ENCODE peak calls at places on chromosomes 7 and 10, in four cellular contexts. H is upper lobe of left lung, V is transverse colon, C is A549. N is an unnamed sample.

GRCh38 chr10:100896876-100897461 is 15.8 kb upstream of the SLF2 start:
- DNase-seq in H (no peak), V (no peak), C (peak), N (peak)

GRCh38 chr7:140564643-140565042 is 76.0 kb downstream of the DENND2A start:
- DNase-seq in H (no peak), V (no peak), C (no peak), N (no peak)

GRCh38 chr10:119319920-119320258 is 112.5 kb downstream of the GRK5 start:
- DNase-seq in H (no peak), V (no peak), C (no peak), N (no peak)

GRCh38 chr7:92667816-92668540 is 77.8 kb upstream of the FAM133B start:
- DNase-seq in H (no peak), V (no peak), C (no peak), N (no peak)

GRCh38 chr7:460374-461117 is 59.1 kb downstream of the PDGFA start:
- DNase-seq in H (peak), V (no peak), C (no peak), N (peak)

GRCh38 chr7:1709281-1709680 is 39.2 kb downstream of the ELFN1 start:
- DNase-seq in H (no peak), V (no peak), C (no peak), N (no peak)

GRCh38 chr7:155258233-155258575 is 39.5 kb upstream of the INSIG1 start:
- DNase-seq in H (no peak), V (no peak), C (peak), N (no peak)

GRCh38 chr7:135773451-135773850 is 24.8 kb upstream of the FAM180A start:
- DNase-seq in H (no peak), V (peak), C (peak), N (no peak)

GRCh38 chr10:49652416-49653385 is 26.8 kb upstream of the C10orf53 start:
- DNase-seq in H (no peak), V (no peak), C (no peak), N (no peak)

GRCh38 chr10:114305521-114305925 is 66.5 kb downstream of the VWA2 start:
- DNase-seq in H (peak), V (no peak), C (no peak), N (no peak)

GRCh38 chr10:33085313-33085833 is 127.3 kb upstream of the ITGB1 start:
- DNase-seq in H (no peak), V (no peak), C (no peak), N (no peak)

GRCh38 chr7:127911968-127912511 is 119.2 kb downstream of the LRRC4 start:
- DNase-seq in H (no peak), V (no peak), C (no peak), N (no peak)

GRCh38 chr7:117084286-117084685 is 131.0 kb downstream of the ST7 start:
- DNase-seq in H (no peak), V (no peak), C (no peak), N (no peak)

GRCh38 chr7:131646203-131646602 is 89.8 kb upstream of the PODXL start:
- DNase-seq in H (no peak), V (no peak), C (no peak), N (no peak)

GRCh38 chr7:95493247-95493646 is 7.5 kb downstream of the ASB4 start:
- DNase-seq in H (no peak), V (no peak), C (no peak), N (no peak)

GRCh38 chr10:35972275-35972674 is 330.2 kb upstream of the FZD8 start:
- DNase-seq in H (no peak), V (no peak), C (no peak), N (no peak)

GRCh38 chr7:77439572-77439971 is 23.4 kb upstream of the GSAP start:
- DNase-seq in H (no peak), V (peak), C (peak), N (peak)

GRCh38 chr10:78846770-78847169 is 222.0 kb upstream of the ZMIZ1 start:
- DNase-seq in H (no peak), V (no peak), C (no peak), N (no peak)

GRCh38 chr10:75707080-75707840 is 275.8 kb downstream of the LRMDA start:
- DNase-seq in H (no peak), V (no peak), C (no peak), N (no peak)

GRCh38 chr7:12207046-12207445 is 4.0 kb upstream of the TMEM106B start:
- DNase-seq in H (no peak), V (no peak), C (no peak), N (no peak)

GRCh38 chr7:12212051-12212485 is 974 bp downstream of the TMEM106B start:
- DNase-seq in H (no peak), V (no peak), C (peak), N (peak)

GRCh38 chr7:12217311-12217710 is 6.2 kb downstream of the TMEM106B start:
- DNase-seq in H (no peak), V (no peak), C (no peak), N (no peak)

GRCh38 chr7:12210179-12211053 is 678 bp upstream of the TMEM106B start:
- DNase-seq in H (no peak), V (peak), C (no peak), N (peak)

DNA sequence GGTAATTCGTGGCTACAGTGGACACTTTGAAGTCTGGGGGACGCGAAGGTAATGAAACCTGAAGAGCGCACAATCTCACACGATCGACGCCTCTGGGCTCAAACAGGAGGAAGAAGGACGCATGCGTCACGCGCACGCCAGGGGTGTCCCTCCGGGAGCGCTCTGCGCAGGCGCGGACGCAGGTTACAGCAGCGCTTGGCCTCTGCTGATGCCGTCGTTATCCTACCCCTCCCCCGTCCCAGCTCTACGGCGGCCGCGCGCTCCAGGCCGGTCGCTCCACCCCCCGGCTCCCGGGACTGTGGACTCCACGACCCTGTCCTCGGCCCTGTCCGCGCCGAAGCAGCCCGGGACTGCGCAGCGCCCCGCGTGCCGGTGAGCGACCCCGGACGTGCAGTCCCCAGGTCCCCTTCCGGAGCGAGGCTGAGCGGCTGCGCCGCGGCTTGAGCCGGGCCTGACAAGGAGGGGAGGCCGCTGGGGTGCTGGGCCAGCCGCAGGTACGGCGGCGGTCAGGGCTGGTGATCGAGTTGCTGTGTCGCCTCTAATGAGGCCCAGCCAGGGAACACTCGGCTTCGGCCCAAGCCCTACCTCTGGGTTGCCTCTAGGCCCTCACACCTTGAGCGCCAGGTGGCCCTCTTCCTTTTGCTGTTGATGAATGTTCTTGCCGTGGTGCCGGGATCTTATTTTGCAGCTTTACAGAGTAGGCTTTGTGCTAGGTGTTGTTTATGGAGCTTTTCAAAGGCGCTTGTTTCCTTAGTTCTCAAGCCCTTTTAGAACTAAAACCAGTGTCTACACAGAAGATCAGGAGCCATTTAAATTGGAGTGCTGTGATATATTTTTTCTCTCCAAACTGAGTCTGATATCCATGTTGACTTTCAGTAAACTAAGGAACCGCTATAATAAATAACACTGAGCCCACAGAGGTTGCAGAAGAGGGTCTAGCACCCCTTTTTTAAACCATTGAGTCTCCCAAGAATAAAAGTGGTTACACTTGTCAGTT is at the start of gene TMEM106B:
- DNase-seq in H (peak), V (peak), C (peak), N (peak)
- TF ChIP-seq EP300 in H (peak), V (no peak), C (no peak), N (peak)

GRCh38 chr10:6486280-6486679 is 93.8 kb downstream of the PRKCQ start:
- DNase-seq in H (no peak), V (no peak), C (no peak), N (no peak)

GRCh38 chr10:6492896-6493295 is 87.2 kb downstream of the PRKCQ start:
- DNase-seq in H (no peak), V (no peak), C (no peak), N (no peak)

GRCh38 chr10:6490594-6490993 is 89.5 kb downstream of the PRKCQ start:
- DNase-seq in H (no peak), V (no peak), C (no peak), N (no peak)

GRCh38 chr10:6491841-6492609 is 88.1 kb downstream of the PRKCQ start:
- DNase-seq in H (no peak), V (no peak), C (no peak), N (no peak)

GRCh38 chr10:6487919-6488318 is 92.2 kb downstream of the PRKCQ start:
- DNase-seq in H (no peak), V (no peak), C (no peak), N (no peak)
- TF ChIP-seq EP300 in H (no peak), V (no peak), C (no peak), N (no peak)

DNA sequence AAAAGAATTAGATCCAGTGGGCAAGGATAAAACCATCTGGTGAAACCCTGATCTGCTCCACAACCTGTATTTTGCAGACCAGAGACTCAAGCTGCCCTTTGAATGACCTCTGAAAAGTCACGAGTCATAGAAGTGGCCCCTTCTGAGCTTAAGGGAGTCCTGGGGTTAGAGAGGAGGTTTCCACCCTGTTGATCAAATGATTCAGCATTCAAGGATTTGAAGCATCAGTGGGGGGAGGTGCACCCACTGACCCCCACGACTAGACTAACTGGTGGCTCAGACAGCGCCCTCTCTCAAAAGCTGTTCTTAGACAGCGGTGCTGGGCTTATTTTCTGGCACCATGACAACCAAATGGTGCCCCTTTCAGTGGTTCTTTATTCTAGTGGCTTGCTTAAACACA is 44.3 kb downstream of the PLCE1 start:
- DNase-seq in H (no peak), V (no peak), C (peak), N (no peak)
- TF ChIP-seq EP300 in H (no peak), V (no peak), C (peak), N (no peak)

GRCh38 chr10:68408898-68409518 is 1.9 kb upstream of the RUFY2 start:
- DNase-seq in H (no peak), V (no peak), C (no peak), N (no peak)
- TF ChIP-seq EP300 in H (no peak), V (no peak), C (no peak), N (no peak)

GRCh38 chr10:29946614-29946952 is 112.8 kb downstream of the JCAD start:
- DNase-seq in H (no peak), V (no peak), C (no peak), N (no peak)

GRCh38 chr10:29947701-29948060 is 111.7 kb downstream of the JCAD start:
- DNase-seq in H (no peak), V (no peak), C (no peak), N (no peak)

GRCh38 chr10:29949411-29950011 is 109.9 kb downstream of the JCAD start:
- DNase-seq in H (no peak), V (no peak), C (peak), N (no peak)

GRCh38 chr10:29948971-29949370 is 110.4 kb downstream of the JCAD start:
- DNase-seq in H (no peak), V (no peak), C (no peak), N (no peak)

DNA sequence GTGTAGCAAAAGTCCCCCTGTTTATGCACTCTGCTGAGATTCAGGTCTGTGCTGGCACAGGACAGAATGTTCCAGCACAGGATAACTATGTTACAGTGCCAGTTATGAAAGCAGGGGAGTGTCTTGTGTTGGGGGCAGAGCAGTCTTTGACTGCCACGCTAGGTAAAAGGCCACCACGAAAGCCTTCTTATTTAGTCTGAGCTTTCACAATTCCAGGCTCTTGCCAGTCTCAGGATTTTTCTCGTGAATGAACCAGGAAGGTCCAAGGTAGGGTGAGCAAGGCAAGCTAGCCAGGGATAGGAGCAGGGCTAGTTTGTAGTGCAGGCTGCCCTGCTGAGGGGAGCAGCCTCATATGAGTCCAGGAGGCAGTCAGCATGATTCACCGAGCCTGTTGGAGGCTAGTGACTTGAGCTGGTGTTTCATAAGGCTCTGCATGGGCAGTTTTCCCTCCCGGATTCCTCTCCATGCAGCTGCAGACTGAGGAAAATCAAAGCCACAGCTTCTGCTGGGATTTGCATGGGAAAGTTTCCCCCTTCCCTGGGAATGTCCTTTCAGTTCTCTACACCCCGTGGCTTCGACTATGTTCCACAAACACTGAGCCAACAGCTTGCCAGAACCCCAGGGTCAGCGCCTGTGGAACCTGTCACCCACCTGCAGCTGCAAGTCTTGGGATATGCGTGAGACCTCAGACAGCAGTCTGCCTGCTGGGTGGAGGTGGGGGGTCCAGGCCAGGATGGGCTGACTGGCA is 112.3 kb downstream of the JCAD start:
- DNase-seq in H (no peak), V (no peak), C (peak), N (no peak)
- TF ChIP-seq EP300 in H (peak), V (peak), C (no peak), N (no peak)